ENCODE peak calls at places on chromosomes 16 and 17, in five cellular contexts. Q is stimulated activated CD4-positive, alpha-beta T cell treated with anti-CD3 and anti-CD28 coated beads, Interleukin-1b, Interleukin-23, amount 100 ng/mL, for 4 hours; M is left ventricle myocardium superior; O is occipital lobe; V is epithelial cell of proximal tubule. L is an unnamed sample.

GRCh38 chr16:75550211-75550662 is 5.8 kb downstream of the TMEM231 start:
- DNase-seq in Q (no peak), M (no peak), O (peak), V (no peak), L (peak)

GRCh38 chr16:72664122-72664479 is 383.8 kb downstream of the ZFHX3 start:
- DNase-seq in Q (no peak), M (no peak), O (no peak), V (no peak), L (peak)

GRCh38 chr17:2521257-2521656 is 9.6 kb upstream of the METTL16 start:
- DNase-seq in Q (no peak), M (no peak), O (no peak), V (no peak), L (no peak)

GRCh38 chr16:88009566-88010342 is 58.5 kb downstream of the BANP start:
- DNase-seq in Q (no peak), M (no peak), O (no peak), V (no peak), L (no peak)

GRCh38 chr17:64309710-64310109 is 46.6 kb upstream of the TEX2 start:
- DNase-seq in Q (no peak), M (no peak), O (no peak), V (no peak), L (no peak)

GRCh38 chr17:38746004-38746892 is 1.9 kb downstream of the PCGF2 start:
- DNase-seq in Q (no peak), M (no peak), O (no peak), V (no peak), L (no peak)

GRCh38 chr17:26962255-26963162 is 331.4 kb upstream of the WSB1 start:
- DNase-seq in Q (no peak), M (no peak), O (no peak), V (no peak), L (no peak)

GRCh38 chr17:71548540-71549190 is 572.2 kb upstream of the SOX9 start:
- DNase-seq in Q (no peak), M (no peak), O (no peak), V (no peak), L (peak)

GRCh38 chr17:81241648-81242420 is 2.7 kb downstream of the NDUFAF8 start:
- DNase-seq in Q (peak), M (peak), O (peak), V (no peak), L (peak)

GRCh38 chr17:76394166-76394565 is 9.8 kb downstream of the SPHK1 start:
- DNase-seq in Q (no peak), M (no peak), O (no peak), V (peak), L (no peak)

GRCh38 chr17:17109896-17110295 is 67.6 kb downstream of the MPRIP start:
- DNase-seq in Q (no peak), M (peak), O (no peak), V (no peak), L (no peak)

GRCh38 chr17:45006927-45007461 is 38.9 kb upstream of the C1QL1 start:
- DNase-seq in Q (no peak), M (no peak), O (no peak), V (no peak), L (peak)

GRCh38 chr16:68384293-68385255 is 63.7 kb downstream of the SMPD3 start:
- DNase-seq in Q (no peak), M (no peak), O (no peak), V (no peak), L (no peak)

GRCh38 chr17:45051060-45051719 is at the start of gene DCAKD:
- DNase-seq in Q (peak), M (peak), O (peak), V (no peak), L (peak)

GRCh38 chr16:397135-397661 is at the start of gene NME4:
- DNase-seq in Q (no peak), M (peak), O (no peak), V (no peak), L (peak)

GRCh38 chr17:48907713-48908046 is 527 bp upstream of the UBE2Z start:
- DNase-seq in Q (no peak), M (no peak), O (no peak), V (no peak), L (no peak)

GRCh38 chr16:72905581-72905980 is 142.3 kb downstream of the ZFHX3 start:
- DNase-seq in Q (no peak), M (no peak), O (no peak), V (no peak), L (no peak)

GRCh38 chr16:55955439-55955838 is 80.3 kb upstream of the CES5A start:
- DNase-seq in Q (no peak), M (no peak), O (no peak), V (no peak), L (no peak)

GRCh38 chr16:29686740-29687327 is 7.9 kb downstream of the QPRT start:
- DNase-seq in Q (no peak), M (no peak), O (no peak), V (no peak), L (no peak)

GRCh38 chr17:81239714-81240555 is 817 bp downstream of the NDUFAF8 start:
- DNase-seq in Q (no peak), M (peak), O (no peak), V (no peak), L (peak)

GRCh38 chr17:50363217-50364060 is 9.5 kb downstream of the MRPL27 start:
- DNase-seq in Q (no peak), M (no peak), O (peak), V (no peak), L (peak)

GRCh38 chr17:60751884-60752283 is 74.2 kb downstream of the BCAS3 start:
- DNase-seq in Q (no peak), M (no peak), O (no peak), V (no peak), L (no peak)